ENCODE peak calls at places on chromosomes 11 and 22, in six cellular contexts. V is H1, K is K562, D is HepG2, T is GM12878, Y is SK-N-SH. Z is an unnamed sample.

GRCh38 chr11:304915-305833 is 2.4 kb upstream of the IFITM2 start:
- DNase-seq in T (no peak), V (no peak), Y (peak), D (peak), K (peak), Z (peak)

GRCh38 chr11:102552447-102553200 is 22.1 kb upstream of the MMP7 start:
- DNase-seq in D (peak), V (no peak), T (no peak), K (no peak), Y (no peak), Z (no peak)

GRCh38 chr22:21020802-21021429 is 6.0 kb downstream of the P2RX6 start:
- DNase-seq in D (no peak), T (no peak), V (peak), Y (peak), K (peak), Z (peak)

GRCh38 chr11:78205256-78205655 is 16.5 kb downstream of the USP35 start:
- DNase-seq in K (no peak), T (no peak), D (no peak), Y (no peak), V (no peak), Z (no peak)

GRCh38 chr11:65060913-65061408 is 2.6 kb upstream of the NAALADL1 start:
- DNase-seq in Y (no peak), T (no peak), V (peak), K (peak), D (peak), Z (no peak)

GRCh38 chr11:40104941-40105550 is 1354.4 kb downstream of the LRRC4C start:
- DNase-seq in T (no peak), D (no peak), Y (no peak), K (no peak), V (no peak), Z (no peak)

GRCh38 chr11:37858398-37858797 is 1260.4 kb upstream of the RAG2 start:
- DNase-seq in Y (no peak), V (no peak), K (no peak), D (no peak), T (no peak), Z (no peak)

GRCh38 chr11:86814775-86815174 is 14.4 kb downstream of the PRSS23 start:
- DNase-seq in K (no peak), T (no peak), Y (no peak), D (no peak), V (no peak), Z (no peak)

GRCh38 chr11:124441519-124441918 is 4.0 kb downstream of the OR8B8 start:
- DNase-seq in K (peak), Y (no peak), V (no peak), D (no peak), T (no peak), Z (no peak)

GRCh38 chr22:25497269-25497668 is 67.2 kb upstream of the GRK3 start:
- DNase-seq in T (no peak), V (no peak), Y (no peak), D (no peak), K (no peak), Z (no peak)

GRCh38 chr11:8720868-8721739 is 38.5 kb downstream of the RPL27A start:
- DNase-seq in K (no peak), Y (no peak), T (no peak), D (no peak), V (no peak), Z (no peak)

GRCh38 chr11:71307811-71308645 is 55.7 kb upstream of the SHANK2 start:
- DNase-seq in V (peak), T (no peak), D (no peak), Y (no peak), K (no peak), Z (no peak)

GRCh38 chr22:22171357-22172218 is 73.0 kb upstream of the VPREB1 start:
- DNase-seq in V (no peak), D (no peak), K (peak), Y (peak), T (no peak), Z (no peak)

GRCh38 chr11:27312110-27312509 is 50.9 kb downstream of the CCDC34 start:
- DNase-seq in T (no peak), D (peak), Y (no peak), V (no peak), K (no peak), Z (no peak)

GRCh38 chr11:9717040-9717357 is 53.1 kb downstream of the SWAP70 start:
- DNase-seq in D (no peak), K (no peak), T (no peak), Y (no peak), V (no peak), Z (no peak)

GRCh38 chr22:22085702-22086500 is 103.3 kb upstream of the TOP3B start:
- DNase-seq in D (no peak), V (no peak), Y (peak), K (peak), T (no peak), Z (no peak)

GRCh38 chr11:33507967-33508366 is 192.7 kb downstream of the C11orf91 start:
- DNase-seq in K (peak), V (no peak), D (peak), Y (no peak), T (no peak), Z (peak)

GRCh38 chr11:105456950-105457349 is 152.9 kb upstream of the GRIA4 start:
- DNase-seq in Y (no peak), D (no peak), K (peak), T (no peak), V (peak), Z (no peak)

GRCh38 chr11:19713221-19714092 is 820 bp downstream of the NAV2 start:
- DNase-seq in T (no peak), V (peak), Y (peak), D (no peak), K (no peak), Z (no peak)

GRCh38 chr11:14094481-14095037 is 132.0 kb downstream of the SPON1 start:
- DNase-seq in Y (no peak), T (no peak), V (no peak), K (peak), D (no peak), Z (no peak)

GRCh38 chr22:43098356-43098755 is 9.2 kb upstream of the TTLL1 start:
- DNase-seq in K (no peak), Y (no peak), D (no peak), T (no peak), V (no peak), Z (no peak)

GRCh38 chr22:48727454-48728058 is 1100.1 kb downstream of the BRD1 start:
- DNase-seq in K (no peak), V (no peak), D (no peak), T (no peak), Y (no peak), Z (no peak)

GRCh38 chr11:61018059-61018458 is 46.6 kb downstream of the CD6 start:
- DNase-seq in K (no peak), V (no peak), T (no peak), D (no peak), Y (no peak), Z (no peak)

GRCh38 chr11:30172158-30172557 is 58.7 kb upstream of the FSHB start:
- DNase-seq in K (no peak), T (no peak), V (no peak), D (no peak), Y (no peak), Z (no peak)

GRCh38 chr11:93248602-93249001 is 50.8 kb upstream of the SLC36A4 start:
- DNase-seq in T (no peak), D (no peak), Y (no peak), V (no peak), K (no peak), Z (no peak)

GRCh38 chr11:124900464-124900863 is 2.8 kb upstream of the ROBO4 start:
- DNase-seq in T (no peak), D (peak), V (peak), K (no peak), Y (peak), Z (no peak)

GRCh38 chr11:26837154-26837553 is 115.3 kb upstream of the SLC5A12 start:
- DNase-seq in V (no peak), Y (no peak), T (no peak), K (no peak), D (no peak), Z (no peak)

GRCh38 chr22:46358766-46359165 is 23.3 kb downstream of the TRMU start:
- DNase-seq in K (no peak), D (no peak), V (no peak), Y (no peak), T (no peak), Z (no peak)

GRCh38 chr11:87740968-87741367 is 434.3 kb downstream of the RAB38 start:
- DNase-seq in K (no peak), V (no peak), T (no peak), D (no peak), Y (no peak), Z (no peak)

GRCh38 chr22:17201285-17201945 is 17.8 kb downstream of the ADA2 start:
- DNase-seq in V (no peak), K (peak), T (no peak), Y (no peak), D (peak), Z (no peak)

GRCh38 chr11:40292636-40293585 is 1166.5 kb downstream of the LRRC4C start:
- DNase-seq in Y (peak), D (no peak), T (no peak), K (no peak), V (peak), Z (no peak)

GRCh38 chr11:10480760-10481159 is 25.7 kb downstream of the AMPD3 start:
- DNase-seq in K (no peak), D (no peak), V (no peak), T (no peak), Y (peak), Z (no peak)

GRCh38 chr11:27496461-27496860 is 10.1 kb downstream of the LIN7C start:
- DNase-seq in Y (no peak), V (no peak), T (no peak), D (no peak), K (no peak), Z (no peak)

GRCh38 chr11:77303328-77303727 is 1.8 kb upstream of the GDPD4 start:
- DNase-seq in T (no peak), K (no peak), D (no peak), Y (peak), V (no peak), Z (no peak)

GRCh38 chr11:125272822-125273221 is 108.3 kb downstream of the PKNOX2 start:
- DNase-seq in D (no peak), V (no peak), K (no peak), Y (no peak), T (no peak), Z (no peak)

GRCh38 chr11:94568200-94568599 is 1.0 kb downstream of the PIWIL4 start:
- DNase-seq in Y (no peak), D (no peak), T (no peak), V (no peak), K (no peak), Z (no peak)

GRCh38 chr11:61335355-61335710 is 2.3 kb downstream of the TKFC start:
- DNase-seq in T (no peak), V (no peak), K (peak), Y (no peak), D (no peak), Z (no peak)

GRCh38 chr11:35619754-35620640 is 1.7 kb downstream of the FJX1 start:
- DNase-seq in T (no peak), K (peak), D (peak), Y (peak), V (peak), Z (no peak)
- H3K4me3 ChIP-seq in T (peak), K (peak), D (no peak), Y (peak), V (peak), Z (no peak)

GRCh38 chr22:49933236-49933921 is 14.9 kb downstream of the CRELD2 start:
- DNase-seq in K (peak), T (no peak), V (no peak), D (no peak), Y (peak), Z (no peak)

GRCh38 chr22:49936018-49936972 is 17.9 kb downstream of the CRELD2 start:
- DNase-seq in V (peak), D (peak), K (peak), Y (peak), T (peak), Z (peak)

GRCh38 chr22:49934144-49934890 is 15.9 kb downstream of the CRELD2 start:
- DNase-seq in Y (peak), V (no peak), D (no peak), K (peak), T (no peak), Z (no peak)

GRCh38 chr22:49935561-49935960 is 17.1 kb downstream of the CRELD2 start:
- DNase-seq in Y (peak), V (no peak), T (no peak), K (peak), D (no peak), Z (no peak)

DNA sequence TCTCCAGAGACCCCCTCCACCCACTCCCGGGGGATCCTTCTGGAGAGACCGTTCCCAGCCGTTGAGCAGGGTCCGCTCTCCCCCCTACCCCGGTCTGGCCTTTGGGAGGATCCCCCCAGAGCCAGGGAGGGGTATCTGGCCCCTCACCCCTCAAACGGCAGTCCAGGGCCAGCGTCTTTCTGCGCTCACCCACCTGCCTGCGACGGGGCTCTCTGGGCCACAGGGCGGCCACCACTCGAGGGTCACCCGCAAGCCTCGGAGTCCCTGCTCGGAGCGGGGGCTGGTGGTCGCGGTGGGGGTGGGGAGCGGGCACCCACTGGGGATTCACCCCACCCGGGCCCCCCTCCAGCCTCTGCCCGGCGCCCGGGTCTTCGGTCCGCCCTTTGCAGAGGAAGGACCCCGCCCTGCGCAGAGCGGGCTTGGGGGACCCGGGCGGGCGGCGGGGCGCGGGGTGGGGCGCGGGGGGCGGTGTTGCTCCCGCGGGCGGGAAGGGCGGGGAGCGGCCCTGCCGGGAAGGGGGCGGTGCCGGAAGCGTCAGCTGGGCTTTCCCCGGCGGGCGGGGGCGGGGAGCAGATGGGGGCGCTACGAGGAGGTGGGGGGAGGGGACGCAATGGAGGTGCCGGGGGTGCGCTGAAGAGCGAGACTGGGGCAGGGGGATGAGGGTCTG is 16.6 kb downstream of the CRELD2 start:
- DNase-seq in D (no peak), Y (peak), V (peak), K (peak), T (no peak), Z (peak)
- TF ChIP-seq POLR2AphosphoS5 in D (no peak), Y (no peak), V (no peak), K (no peak), T (no peak), Z (no peak)

DNA sequence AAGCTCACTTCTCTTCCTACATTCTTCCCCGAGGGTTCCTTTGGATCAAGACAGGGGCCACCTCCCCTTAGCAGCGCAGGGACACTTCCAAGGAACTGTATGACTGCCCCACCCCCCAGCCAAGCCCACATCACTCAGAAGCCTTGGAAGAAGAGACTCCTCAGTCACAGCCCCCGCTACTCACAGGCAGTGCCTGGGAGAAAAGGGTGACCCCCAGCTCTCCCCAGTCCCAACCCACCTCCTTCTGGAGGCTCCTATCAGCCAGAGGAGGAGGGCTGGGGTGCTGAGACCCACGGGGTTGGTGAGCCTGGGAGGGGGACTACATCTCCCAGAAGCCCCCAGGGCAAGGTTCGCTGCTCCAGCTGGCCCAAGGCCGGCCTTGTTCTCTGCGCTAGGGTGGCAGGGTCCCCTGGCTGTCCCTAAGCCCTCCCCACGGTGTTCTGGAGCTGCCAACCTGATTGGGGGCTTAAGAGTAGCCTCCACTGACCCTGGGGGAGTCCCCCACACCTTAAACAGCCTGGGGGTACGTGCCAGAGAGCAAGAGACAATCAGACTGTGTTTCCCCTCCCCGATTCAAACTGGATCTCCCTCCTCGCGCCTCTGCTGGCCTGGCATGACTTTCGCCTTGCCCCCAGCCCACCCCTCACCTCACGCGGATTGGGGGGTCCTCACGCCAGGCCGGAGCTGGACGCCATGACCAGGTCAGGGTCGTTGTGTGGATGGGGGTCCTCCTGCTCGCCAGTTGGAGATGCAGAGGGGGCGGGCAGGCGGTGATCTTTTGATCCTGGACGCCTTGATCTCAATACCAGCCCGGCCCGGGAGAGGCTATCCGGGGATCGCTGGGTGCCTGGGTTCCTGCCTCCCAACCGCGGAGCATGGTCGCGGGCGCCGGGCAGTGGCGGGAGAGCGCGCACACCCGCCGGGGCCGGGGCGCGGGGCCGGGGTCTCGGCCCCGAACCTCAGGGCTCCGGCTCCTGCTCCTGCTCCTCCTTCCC is 838 bp downstream of the BCL9L start:
- DNase-seq in T (no peak), K (peak), V (peak), Y (peak), D (no peak), Z (no peak)
- TF ChIP-seq GABPA in T (no peak), K (no peak), V (no peak), Y (no peak), D (no peak), Z (no peak)

DNA sequence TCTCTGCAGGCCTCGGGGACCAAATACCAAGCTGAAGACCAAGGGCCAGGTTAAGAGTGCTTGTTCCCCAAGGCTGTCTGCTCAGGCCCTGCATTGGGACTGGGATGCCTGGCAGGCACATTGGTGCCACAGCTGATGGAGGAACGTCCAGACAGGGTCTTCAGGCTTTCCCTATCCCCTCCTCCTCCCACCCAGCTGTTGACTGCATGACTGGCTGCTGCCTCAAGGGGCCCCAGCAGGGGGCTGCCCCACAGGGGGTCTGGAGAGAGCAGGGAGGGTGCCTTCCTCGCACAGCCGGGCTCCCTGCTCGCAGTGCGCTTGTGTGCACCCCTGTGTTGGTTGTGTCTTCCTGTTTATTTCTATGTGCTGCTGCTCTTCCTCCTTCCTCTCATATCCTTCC is 9.9 kb downstream of the RCOR2 start:
- DNase-seq in T (no peak), V (no peak), K (no peak), D (no peak), Y (peak), Z (no peak)
- H3K4me3 ChIP-seq in T (no peak), V (no peak), K (no peak), D (no peak), Y (no peak), Z (no peak)

DNA sequence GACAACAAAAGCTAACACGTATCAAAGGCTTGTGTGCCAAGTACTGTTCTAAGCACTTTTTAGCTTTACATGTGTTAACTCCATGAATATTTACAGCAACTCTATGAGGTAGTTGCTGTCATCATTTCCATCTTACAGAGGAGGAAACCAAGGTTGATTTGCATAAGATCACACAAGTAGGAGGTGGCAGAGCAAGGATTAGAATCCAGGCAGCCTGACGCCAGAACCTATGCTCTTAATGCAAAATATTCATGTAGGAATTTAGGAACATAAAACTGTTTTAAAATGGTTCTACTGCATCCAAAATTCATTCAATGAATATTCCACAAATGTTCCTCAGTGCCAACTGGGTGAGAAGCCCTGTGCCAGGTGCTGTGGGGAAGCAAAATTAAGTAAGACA is 86.0 kb upstream of the ARHGAP20 start:
- DNase-seq in V (no peak), D (no peak), T (no peak), Y (no peak), K (no peak), Z (no peak)
- TF ChIP-seq POLR2AphosphoS5 in V (no peak), D (no peak), T (no peak), Y (no peak), K (no peak), Z (no peak)

GRCh38 chr11:59550842-59551650 is 39.7 kb downstream of the OR4D9 start:
- DNase-seq in V (peak), T (peak), D (peak), Y (peak), K (peak), Z (peak)

GRCh38 chr11:59551651-59552521 is 40.5 kb downstream of the OR4D9 start:
- DNase-seq in K (peak), T (no peak), V (no peak), D (peak), Y (peak), Z (no peak)

GRCh38 chr11:59548309-59548656 is 36.9 kb downstream of the OR4D9 start:
- DNase-seq in T (no peak), K (no peak), Y (no peak), D (no peak), V (no peak), Z (no peak)

GRCh38 chr11:59552844-59553243 is 41.5 kb downstream of the OR4D9 start:
- DNase-seq in Y (no peak), D (no peak), T (no peak), V (no peak), K (no peak), Z (no peak)

GRCh38 chr11:59550368-59550841 is 39.1 kb downstream of the OR4D9 start:
- DNase-seq in T (peak), K (peak), D (peak), V (peak), Y (peak), Z (peak)
- TF ChIP-seq GABPA in T (peak), K (peak), D (no peak), V (peak), Y (peak), Z (peak)

GRCh38 chr22:40728731-40729189 is 49.5 kb downstream of the MCHR1 start:
- DNase-seq in T (no peak), Y (no peak), D (no peak), K (peak), V (no peak), Z (no peak)
- H3K4me3 ChIP-seq in T (no peak), Y (no peak), D (no peak), K (no peak), V (no peak), Z (no peak)

DNA sequence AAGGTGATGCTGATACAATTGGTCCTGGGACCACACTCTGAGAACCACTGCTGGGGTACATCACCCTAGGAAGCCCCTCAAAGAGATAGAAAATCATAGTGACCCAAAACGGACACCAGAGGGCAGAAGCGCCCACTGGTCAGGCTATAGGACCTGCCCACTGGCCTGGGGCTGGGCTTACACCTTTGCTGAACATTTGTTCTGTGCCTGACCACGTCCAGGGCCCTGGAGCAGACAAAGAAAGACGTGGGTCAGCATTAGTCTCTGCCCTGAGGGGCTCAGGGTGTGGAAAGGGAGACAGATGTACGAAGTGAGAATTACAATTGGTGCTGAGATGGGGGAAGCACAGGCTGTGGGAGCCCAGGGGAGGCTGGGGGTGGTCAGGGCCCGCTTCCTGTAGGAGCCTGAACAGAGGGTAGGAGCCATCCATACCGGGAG is 14.4 kb upstream of the SERPINH1 start:
- DNase-seq in D (peak), Y (peak), K (peak), V (peak), T (no peak), Z (no peak)
- TF ChIP-seq POLR2AphosphoS5 in D (no peak), Y (no peak), K (no peak), V (no peak), T (no peak), Z (no peak)